ENCODE peak calls at places on chromosomes 12 and 14, in four cellular contexts. U is stimulated activated CD4-positive, alpha-beta T cell treated with anti-CD3 and anti-CD28 coated beads, Interleukin-4, amount 100 ng/mL, for 4 hours; G is putamen; E is Right ventricle myocardium superior. N is an unnamed sample.

GRCh38 chr12:71973687-71974086 is 35.0 kb downstream of the TPH2 start:
- DNase-seq in U (no peak), G (no peak), E (no peak), N (no peak)

GRCh38 chr14:91389173-91389572 is 28.4 kb downstream of the CCDC88C start:
- DNase-seq in U (no peak), G (no peak), E (no peak), N (no peak)

GRCh38 chr14:92960706-92961566 is 38.0 kb downstream of the CHGA start:
- DNase-seq in U (no peak), G (no peak), E (peak; percentile 48), N (no peak)

GRCh38 chr12:54998958-54999510 is 14.5 kb upstream of the TESPA1 start:
- DNase-seq in U (no peak), G (no peak), E (no peak), N (no peak)

GRCh38 chr14:92553456-92553855 is 39.9 kb downstream of the RIN3 start:
- DNase-seq in U (no peak), G (no peak), E (peak; percentile 40), N (no peak)

GRCh38 chr12:94074216-94074969 is 74.0 kb upstream of the PLXNC1 start:
- DNase-seq in U (no peak), G (peak; percentile 36), E (peak; percentile 67), N (no peak)

GRCh38 chr12:56260921-56261320 is 2.7 kb upstream of the ANKRD52 start:
- DNase-seq in U (no peak), G (no peak), E (no peak), N (no peak)

GRCh38 chr14:91509878-91510170 is 286 bp downstream of the PPP4R3A start:
- DNase-seq in U (no peak), G (no peak), E (no peak), N (no peak)

GRCh38 chr12:101172316-101172715 is 37.7 kb downstream of the SLC5A8 start:
- DNase-seq in U (no peak), G (no peak), E (no peak), N (no peak)

GRCh38 chr12:49580572-49581535 is 12.9 kb upstream of the MCRS1 start:
- DNase-seq in U (peak; percentile 34), G (peak; percentile 63), E (peak; percentile 73), N (peak; percentile 75)

GRCh38 chr12:62758216-62758615 is 176.7 kb downstream of the PPM1H start:
- DNase-seq in U (no peak), G (no peak), E (no peak), N (no peak)

GRCh38 chr12:132170094-132170636 is 25.9 kb downstream of the NOC4L start:
- DNase-seq in U (no peak), G (no peak), E (peak; percentile 27), N (no peak)

GRCh38 chr14:21382886-21383847 is 652 bp downstream of the SUPT16H start:
- DNase-seq in U (peak; percentile 35), G (peak; percentile 9), E (peak; percentile 54), N (peak; percentile 14)

GRCh38 chr14:101809671-101810514 is 48.4 kb downstream of the PPP2R5C start:
- DNase-seq in U (peak; percentile 60), G (peak; percentile 95), E (peak; percentile 88), N (peak; percentile 86)

GRCh38 chr14:99395904-99396530 is 84.6 kb downstream of the SETD3 start:
- DNase-seq in U (peak; percentile 5), G (no peak), E (no peak), N (no peak)

GRCh38 chr12:48000878-48001321 is 3.4 kb downstream of the COL2A1 start:
- DNase-seq in U (no peak), G (no peak), E (no peak), N (no peak)

GRCh38 chr12:108702534-108702933 is 28.8 kb downstream of the CORO1C start:
- DNase-seq in U (no peak), G (no peak), E (no peak), N (no peak)

GRCh38 chr12:44285321-44285720 is 449.4 kb downstream of the TMEM117 start:
- DNase-seq in U (no peak), G (no peak), E (no peak), N (no peak)

GRCh38 chr12:115135800-115136211 is 451.8 kb upstream of the TBX3 start:
- DNase-seq in U (no peak), G (peak; percentile 72), E (peak; percentile 86), N (peak; percentile 3)

GRCh38 chr12:105025890-105026289 is 39.8 kb downstream of the NOPCHAP1 start:
- DNase-seq in U (no peak), G (peak; percentile 51), E (no peak), N (no peak)

N was measured in anterior cingulate cortex.